ENCODE peak calls at places on chromosomes 16 and 17, in nine cellular contexts. Z, D, X, I, S, M, R, Q and B are unnamed samples.
A peak's percentile ranks its signal among the peaks of the same experiment; 100 is the strongest.

GRCh38 chr16:70512456-70512855 is 10.9 kb downstream of the COG4 start:
- DNase-seq in Q (peak; percentile 78), D (peak; percentile 59), M (no peak), X (no peak), S (no peak), I (no peak), R (no peak), Z (peak; percentile 33), B (no peak)

GRCh38 chr16:56683424-56684162 is 1.3 kb downstream of the MT1X start:
- DNase-seq in D (no peak), Z (no peak), M (no peak), Q (no peak), R (no peak), I (no peak), X (no peak), S (no peak), B (peak; percentile 33)

GRCh38 chr17:75832164-75832651 is 12.0 kb downstream of the UNC13D start:
- DNase-seq in M (peak; percentile 58), R (peak; percentile 80), Q (peak; percentile 76), I (peak; percentile 20), D (peak; percentile 85), X (peak; percentile 27), S (no peak), Z (no peak), B (no peak)

GRCh38 chr16:12162586-12162985 is 186.1 kb downstream of the SNX29 start:
- DNase-seq in I (no peak), Z (no peak), M (no peak), Q (no peak), D (no peak), S (no peak), R (no peak), X (no peak), B (no peak)

GRCh38 chr16:27239906-27240655 is 28.5 kb downstream of the NSMCE1 start:
- DNase-seq in D (peak; percentile 44), I (no peak), Z (no peak), R (peak; percentile 30), X (no peak), S (no peak), M (peak; percentile 52), Q (no peak), B (no peak)

GRCh38 chr17:56688151-56688550 is 94.7 kb downstream of the NOG start:
- DNase-seq in X (no peak), S (no peak), R (no peak), Q (no peak), D (no peak), I (no peak), M (no peak), Z (no peak), B (no peak)

GRCh38 chr16:69662901-69663300 is 63.5 kb downstream of the NQO1 start:
- DNase-seq in I (no peak), Q (no peak), R (no peak), S (no peak), Z (no peak), D (no peak), M (no peak), X (no peak), B (no peak)

GRCh38 chr17:19457830-19458271 is 46.8 kb downstream of the RNF112 start:
- DNase-seq in Q (no peak), M (no peak), D (no peak), X (no peak), R (no peak), S (peak; percentile 62), Z (no peak), I (peak; percentile 94), B (peak; percentile 59)

GRCh38 chr16:13176711-13177110 is 275.3 kb downstream of the SHISA9 start:
- DNase-seq in I (no peak), D (no peak), R (no peak), Q (no peak), M (no peak), S (no peak), Z (no peak), X (no peak), B (no peak)

GRCh38 chr16:830871-831570 is 30.5 kb upstream of the GNG13 start:
- DNase-seq in I (no peak), S (no peak), M (no peak), Q (no peak), D (no peak), Z (no peak), R (no peak), X (no peak), B (no peak)

GRCh38 chr16:49049644-49050043 is 232.0 kb downstream of the CBLN1 start:
- DNase-seq in I (no peak), R (no peak), M (no peak), Z (no peak), S (no peak), X (no peak), D (no peak), Q (no peak), B (no peak)

GRCh38 chr17:43882761-43883415 is 24.4 kb downstream of the MPP2 start:
- DNase-seq in R (no peak), D (no peak), X (no peak), M (no peak), Q (no peak), S (no peak), I (no peak), Z (no peak), B (no peak)

DNA sequence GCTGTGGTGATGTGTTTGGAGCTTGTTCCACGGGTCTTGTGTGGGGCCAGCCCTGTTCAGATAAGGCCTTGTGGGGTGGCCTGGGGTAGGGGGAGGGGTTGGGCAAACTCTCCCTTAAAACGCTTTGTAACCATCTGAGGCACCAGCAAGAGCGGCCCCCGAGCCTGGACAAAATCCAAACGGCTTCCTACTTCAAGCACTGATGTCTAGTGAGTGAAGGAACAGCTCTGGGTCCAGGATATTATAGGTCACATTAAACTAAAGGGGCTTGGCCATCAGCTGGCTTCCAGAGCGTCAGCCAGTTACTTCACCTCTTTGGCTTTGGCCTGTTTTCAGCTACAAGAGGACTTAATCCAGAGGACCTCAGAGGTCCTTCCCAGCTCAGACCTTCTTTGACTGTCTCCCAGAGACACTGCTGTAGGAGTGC is 11.9 kb downstream of the SERPINF1 start:
- DNase-seq in M (peak; percentile 85), S (no peak), Q (no peak), R (no peak), I (no peak), D (no peak), X (no peak), Z (no peak), B (no peak)
- H3K4me1 ChIP-seq in M (no peaks in the 10 kb centered on the region), S (no peaks in the 10 kb centered on the region), Q (no peaks in the 10 kb centered on the region), R (no peaks in the 10 kb centered on the region), I (no peaks in the 10 kb centered on the region), D (peaks cover 4% of the 10 kb centered on the region), X (peaks cover 22% of the 10 kb centered on the region), Z (peaks cover 11% of the 10 kb centered on the region), B (peaks cover 12% of the 10 kb centered on the region)

DNA sequence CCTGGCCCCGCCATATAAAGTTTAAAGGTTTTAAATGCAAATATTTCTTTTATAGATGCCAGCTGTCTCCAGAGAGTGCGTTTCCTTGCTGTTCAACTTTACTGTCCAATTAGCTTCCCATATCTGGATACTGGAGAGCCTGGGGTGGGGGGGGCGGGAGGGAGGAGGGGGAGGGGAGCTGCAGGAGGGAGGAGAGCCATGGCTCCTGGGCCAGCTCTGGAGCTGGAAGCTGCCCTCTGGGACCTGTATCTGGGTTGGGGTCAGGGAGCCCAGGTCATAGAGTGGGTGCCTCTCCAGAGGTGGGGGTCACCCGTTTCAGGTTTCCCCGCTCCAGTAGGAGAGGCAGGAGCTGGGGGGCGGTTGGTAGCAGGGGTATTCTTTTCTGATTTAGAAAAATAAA is 6.2 kb upstream of the GSE1 start:
- DNase-seq in M (no peak), D (no peak), I (no peak), Z (no peak), S (no peak), R (no peak), Q (no peak), X (no peak), B (no peak)
- H3K4me1 ChIP-seq in M (peaks cover 12% of the 10 kb centered on the region), D (peaks cover 12% of the 10 kb centered on the region), I (peaks cover 30% of the 10 kb centered on the region), Z (peaks cover 15% of the 10 kb centered on the region), S (peaks cover 48% of the 10 kb centered on the region), R (no peaks in the 10 kb centered on the region), Q (peaks cover 10% of the 10 kb centered on the region), X (peaks cover 27% of the 10 kb centered on the region), B (peaks cover 68% of the 10 kb centered on the region)

GRCh38 chr17:49896860-49897259 is 49.0 kb upstream of the TAC4 start:
- DNase-seq in R (no peak), Q (no peak), I (no peak), S (no peak), D (no peak), M (no peak), X (no peak), Z (no peak), B (no peak)
- H3K4me1 ChIP-seq in R (no peaks in the 10 kb centered on the region), Q (no peaks in the 10 kb centered on the region), I (no peaks in the 10 kb centered on the region), S (peaks cover 9% of the 10 kb centered on the region), D (no peaks in the 10 kb centered on the region), M (no peaks in the 10 kb centered on the region), X (no peaks in the 10 kb centered on the region), Z (peaks cover 3% of the 10 kb centered on the region), B (peaks cover 10% of the 10 kb centered on the region)

GRCh38 chr16:23865853-23866252 is 30.1 kb downstream of the PRKCB start:
- DNase-seq in Q (no peak), X (no peak), Z (no peak), S (no peak), I (peak; percentile 69), R (no peak), D (no peak), M (no peak), B (peak; percentile 75)

GRCh38 chr16:23867566-23867965 is 31.8 kb downstream of the PRKCB start:
- DNase-seq in X (no peak), M (no peak), R (no peak), S (no peak), Q (no peak), D (no peak), I (no peak), Z (no peak), B (no peak)

GRCh38 chr16:23863511-23864422 is 28.0 kb downstream of the PRKCB start:
- DNase-seq in X (no peak), Z (no peak), I (no peak), Q (no peak), S (no peak), R (no peak), M (no peak), D (no peak), B (no peak)

GRCh38 chr16:23869052-23869451 is 33.3 kb downstream of the PRKCB start:
- DNase-seq in I (peak; percentile 14), Z (no peak), S (peak; percentile 57), D (no peak), Q (no peak), R (no peak), X (peak; percentile 13), M (no peak), B (peak; percentile 61)

GRCh38 chr16:23866628-23867027 is 30.8 kb downstream of the PRKCB start:
- DNase-seq in I (no peak), D (no peak), Q (no peak), X (no peak), S (no peak), Z (no peak), M (no peak), R (no peak), B (no peak)
- H3K4me1 ChIP-seq in I (peaks cover 2% of the 10 kb centered on the region), D (no peaks in the 10 kb centered on the region), Q (no peaks in the 10 kb centered on the region), X (peaks cover 64% of the 10 kb centered on the region), S (peaks cover 7% of the 10 kb centered on the region), Z (no peaks in the 10 kb centered on the region), M (peaks cover 1% of the 10 kb centered on the region), R (peaks cover 4% of the 10 kb centered on the region), B (peaks cover 12% of the 10 kb centered on the region)